ENCODE peak calls at places on chromosome 15, in nine cellular contexts. R, J, K, I, L, A, S, Q and V are unnamed samples.

GRCh38 chr15:70679919-70680231 is 83.5 kb downstream of the UACA start:
- DNase-seq in R (no peak), J (no peak), K (no peak), I (no peak), L (no peak), A (no peak), S (no peak), Q (no peak), V (no peak)

GRCh38 chr15:72184165-72184811 is 13.3 kb downstream of the GRAMD2A start:
- DNase-seq in R (peak), J (no peak), K (no peak), I (peak), L (no peak), A (no peak), S (no peak), Q (no peak), V (no peak)

GRCh38 chr15:45091161-45091560 is 22.8 kb downstream of the DUOX2 start:
- DNase-seq in R (no peak), J (no peak), K (no peak), I (peak), L (no peak), A (no peak), S (no peak), Q (peak), V (no peak)

GRCh38 chr15:56754993-56755392 is 21.7 kb upstream of the ZNF280D start:
- DNase-seq in R (no peak), J (no peak), K (no peak), I (peak), L (no peak), A (no peak), S (no peak), Q (peak), V (no peak)

GRCh38 chr15:92111756-92112155 is 258.2 kb downstream of the SLCO3A1 start:
- DNase-seq in R (no peak), J (no peak), K (no peak), I (no peak), L (no peak), A (no peak), S (no peak), Q (no peak), V (no peak)

GRCh38 chr15:101361418-101361817 is 66.4 kb upstream of the SNRPA1 start:
- DNase-seq in R (no peak), J (no peak), K (no peak), I (no peak), L (no peak), A (no peak), S (no peak), Q (no peak), V (no peak)

GRCh38 chr15:62736756-62737155 is 305.8 kb upstream of the TPM1 start:
- DNase-seq in R (no peak), J (no peak), K (no peak), I (no peak), L (no peak), A (no peak), S (no peak), Q (no peak), V (no peak)

GRCh38 chr15:52370010-52370409 is 74.4 kb upstream of the MYO5C start:
- DNase-seq in R (no peak), J (no peak), K (no peak), I (peak), L (no peak), A (no peak), S (peak), Q (peak), V (no peak)

GRCh38 chr15:56249080-56249479 is 5.4 kb upstream of the RFX7 start:
- DNase-seq in R (no peak), J (no peak), K (no peak), I (peak), L (no peak), A (no peak), S (no peak), Q (peak), V (no peak)

GRCh38 chr15:68764090-68764489 is 56.6 kb downstream of the ANP32A start:
- DNase-seq in R (no peak), J (no peak), K (no peak), I (no peak), L (no peak), A (no peak), S (no peak), Q (no peak), V (no peak)

GRCh38 chr15:22811640-22812039 is 25.2 kb downstream of the NIPA1 start:
- DNase-seq in R (peak), J (no peak), K (no peak), I (peak), L (no peak), A (no peak), S (no peak), Q (peak), V (no peak)